ENCODE peak calls at places on chromosomes 2 and 18, in nine cellular contexts. Y is A549; J is endothelial cell; T is Ammon's horn; A is retinal pigment epithelial cell; W is NCI-H146; B is amniotic stem cell; N is T-helper 17 cell; F is stimulated activated naive CD8-positive, alpha-beta T cell treated with anti-CD3 and anti-CD28 coated beads, Interleukin-15, Interleukin-2, amounts not matched to agents 100 U/mL and 50 U/mL, for 24 hours. Q is an unnamed sample.

GRCh38 chr18:22173221-22173927 is 4.0 kb downstream of the GATA6 start:
- DNase-seq in Y (no peak), J (no peak), T (no peak), A (no peak), W (no peak), B (no peak), N (no peak), F (no peak), Q (no peak)

GRCh38 chr2:114049826-114050225 is 159.9 kb downstream of the ACTR3 start:
- DNase-seq in Y (no peak), J (no peak), T (no peak), A (no peak), W (no peak), B (no peak), N (no peak), F (no peak), Q (no peak)

GRCh38 chr2:236446521-236446920 is 123.1 kb upstream of the ACKR3 start:
- DNase-seq in Y (no peak), J (no peak), T (no peak), A (no peak), W (no peak), B (no peak), N (no peak), F (no peak), Q (no peak)

GRCh38 chr2:132645176-132645575 is 24.8 kb downstream of the LYPD1 start:
- DNase-seq in Y (no peak), J (no peak), T (no peak), A (no peak), W (peak; percentile 8), B (no peak), N (no peak), F (no peak), Q (no peak)

GRCh38 chr18:66511810-66512209 is 92.1 kb downstream of the CDH19 start:
- DNase-seq in Y (no peak), J (no peak), T (no peak), A (peak; percentile 60), W (no peak), B (no peak), N (no peak), F (no peak), Q (no peak)

GRCh38 chr2:227728035-227728434 is at the start of gene SCYGR7:
- DNase-seq in Y (no peak), J (no peak), T (no peak), A (no peak), W (no peak), B (no peak), N (no peak), F (no peak), Q (no peak)

GRCh38 chr2:168455692-168456525 is at the start of gene CERS6:
- DNase-seq in Y (peak; percentile 74), J (peak; percentile 92), T (peak; percentile 95), A (peak; percentile 79), W (peak; percentile 91), B (peak; percentile 92), N (peak; percentile 27), F (peak; percentile 92), Q (peak; percentile 43)

GRCh38 chr2:12728221-12728777 is 11.6 kb downstream of the TRIB2 start:
- DNase-seq in Y (no peak), J (no peak), T (no peak), A (no peak), W (no peak), B (no peak), N (peak; percentile 28), F (peak; percentile 47), Q (peak; percentile 31)

GRCh38 chr18:73245345-73245744 is 377.6 kb upstream of the NETO1 start:
- DNase-seq in Y (no peak), J (no peak), T (no peak), A (no peak), W (peak; percentile 27), B (no peak), N (no peak), F (no peak), Q (no peak)

GRCh38 chr2:224056889-224057288 is 17.8 kb upstream of the SERPINE2 start:
- DNase-seq in Y (no peak), J (no peak), T (no peak), A (no peak), W (no peak), B (no peak), N (no peak), F (no peak), Q (no peak)

GRCh38 chr2:205660521-205661124 is 21.7 kb upstream of the NRP2 start:
- DNase-seq in Y (no peak), J (no peak), T (peak; percentile 61), A (no peak), W (no peak), B (peak; percentile 71), N (no peak), F (peak; percentile 48), Q (no peak)

GRCh38 chr2:103789716-103790085 is 1027.9 kb downstream of the TMEM182 start:
- DNase-seq in Y (no peak), J (no peak), T (no peak), A (no peak), W (no peak), B (no peak), N (no peak), F (no peak), Q (no peak)

GRCh38 chr18:42078711-42079110 is 123.7 kb downstream of the PIK3C3 start:
- DNase-seq in Y (no peak), J (no peak), T (no peak), A (no peak), W (no peak), B (no peak), N (no peak), F (no peak), Q (no peak)

GRCh38 chr2:235462415-235462790 is 31.4 kb upstream of the AGAP1 start:
- DNase-seq in Y (no peak), J (no peak), T (peak; percentile 42), A (no peak), W (no peak), B (no peak), N (no peak), F (no peak), Q (no peak)

GRCh38 chr2:166625670-166626069 is 131.6 kb upstream of the SCN7A start:
- DNase-seq in Y (no peak), J (no peak), T (no peak), A (no peak), W (no peak), B (no peak), N (no peak), F (no peak), Q (no peak)

GRCh38 chr2:108124733-108125132 is 115.0 kb upstream of the SULT1C3 start:
- DNase-seq in Y (no peak), J (no peak), T (no peak), A (no peak), W (no peak), B (no peak), N (no peak), F (no peak), Q (no peak)

GRCh38 chr2:203625712-203626111 is 80.7 kb upstream of the CD28 start:
- DNase-seq in Y (no peak), J (no peak), T (no peak), A (no peak), W (no peak), B (no peak), N (no peak), F (no peak), Q (no peak)

GRCh38 chr18:47204908-47205522 is 28.9 kb upstream of the IER3IP1 start:
- DNase-seq in Y (peak; percentile 18), J (peak; percentile 71), T (peak; percentile 34), A (no peak), W (peak; percentile 60), B (peak; percentile 4), N (peak; percentile 12), F (peak; percentile 37), Q (peak; percentile 15)

GRCh38 chr18:45291616-45292612 is 323.4 kb upstream of the SLC14A2 start:
- DNase-seq in Y (no peak), J (no peak), T (peak; percentile 29), A (peak; percentile 97), W (peak; percentile 58), B (no peak), N (no peak), F (no peak), Q (no peak)

GRCh38 chr2:215900203-215900611 is 113.1 kb downstream of the MREG start:
- DNase-seq in Y (no peak), J (no peak), T (no peak), A (no peak), W (no peak), B (no peak), N (no peak), F (no peak), Q (no peak)

GRCh38 chr18:11387880-11388279 is 221.5 kb upstream of the SLC35G4 start:
- DNase-seq in Y (peak; percentile 35), J (no peak), T (peak; percentile 24), A (no peak), W (peak; percentile 26), B (no peak), N (no peak), F (peak; percentile 4), Q (no peak)

GRCh38 chr2:103410221-103410620 is 648.4 kb downstream of the TMEM182 start:
- DNase-seq in Y (no peak), J (no peak), T (no peak), A (no peak), W (no peak), B (no peak), N (no peak), F (no peak), Q (no peak)

GRCh38 chr2:72892506-72893173 is 5.4 kb downstream of the SPR start:
- DNase-seq in Y (peak; percentile 80), J (peak; percentile 73), T (peak; percentile 87), A (no peak), W (peak; percentile 60), B (peak; percentile 47), N (peak; percentile 31), F (peak; percentile 63), Q (peak; percentile 40)

GRCh38 chr2:88199912-88200682 is 30.0 kb downstream of the THNSL2 start:
- DNase-seq in Y (no peak), J (peak; percentile 61), T (peak; percentile 42), A (no peak), W (peak; percentile 66), B (no peak), N (no peak), F (peak; percentile 55), Q (no peak)

GRCh38 chr18:62723666-62724281 is 8.4 kb downstream of the PHLPP1 start:
- DNase-seq in Y (no peak), J (no peak), T (no peak), A (no peak), W (peak; percentile 59), B (no peak), N (no peak), F (no peak), Q (no peak)

GRCh38 chr2:28662044-28662443 is 89.6 kb upstream of the PPP1CB start:
- DNase-seq in Y (no peak), J (no peak), T (no peak), A (no peak), W (no peak), B (no peak), N (no peak), F (no peak), Q (no peak)

GRCh38 chr18:65990944-65991708 is 240.3 kb downstream of the CDH7 start:
- DNase-seq in Y (no peak), J (no peak), T (no peak), A (no peak), W (no peak), B (no peak), N (no peak), F (no peak), Q (no peak)

GRCh38 chr2:214077727-214078126 is 333.1 kb upstream of the VWC2L start:
- DNase-seq in Y (no peak), J (no peak), T (no peak), A (no peak), W (no peak), B (no peak), N (no peak), F (no peak), Q (no peak)

GRCh38 chr2:207182916-207183315 is 17.2 kb upstream of the KLF7 start:
- DNase-seq in Y (no peak), J (no peak), T (no peak), A (no peak), W (no peak), B (peak; percentile 75), N (no peak), F (no peak), Q (no peak)

GRCh38 chr18:56044239-56044638 is 456.2 kb upstream of the TCF4 start:
- DNase-seq in Y (no peak), J (no peak), T (peak; percentile 23), A (no peak), W (no peak), B (no peak), N (no peak), F (no peak), Q (no peak)